ENCODE peak calls at places on chromosomes 11 and 22, in eight cellular contexts. N, P, K, L, F, B, R and U are unnamed samples.

GRCh38 chr22:46416537-46417267 is 81.2 kb downstream of the TRMU start:
- DNase-seq in N (no peak), P (no peak), K (no peak), L (peak; percentile 29), F (no peak), B (no peak), R (no peak), U (peak; percentile 22)

GRCh38 chr11:74179234-74180126 is 8.4 kb downstream of the PPME1 start:
- DNase-seq in N (no peak), P (no peak), K (no peak), L (peak; percentile 49), F (peak; percentile 23), B (peak; percentile 40), R (no peak), U (peak; percentile 37)

GRCh38 chr11:78801161-78801884 is 226.7 kb upstream of the NARS2 start:
- DNase-seq in N (no peak), P (no peak), K (no peak), L (peak; percentile 90), F (peak; percentile 99), B (peak; percentile 63), R (no peak), U (peak; percentile 97)

GRCh38 chr11:2375341-2375853 is 1.7 kb upstream of the CD81 start:
- DNase-seq in N (no peak), P (no peak), K (no peak), L (no peak), F (no peak), B (no peak), R (no peak), U (no peak)

GRCh38 chr11:12777208-12777874 is 103.1 kb downstream of the TEAD1 start:
- DNase-seq in N (no peak), P (no peak), K (no peak), L (peak; percentile 89), F (peak; percentile 21), B (no peak), R (no peak), U (peak; percentile 65)

GRCh38 chr11:17974246-17974645 is 38.6 kb downstream of the SERGEF start:
- DNase-seq in N (no peak), P (no peak), K (no peak), L (no peak), F (no peak), B (no peak), R (no peak), U (no peak)

GRCh38 chr11:64235427-64236161 is 1.2 kb downstream of the VEGFB start:
- DNase-seq in N (no peak), P (no peak), K (no peak), L (no peak), F (no peak), B (no peak), R (no peak), U (no peak)

GRCh38 chr11:24779791-24780190 is 282.9 kb downstream of the LUZP2 start:
- DNase-seq in N (no peak), P (no peak), K (no peak), L (peak; percentile 8), F (peak; percentile 54), B (peak; percentile 44), R (peak; percentile 25), U (no peak)

GRCh38 chr11:8773125-8773524 is 90.5 kb downstream of the RPL27A start:
- DNase-seq in N (no peak), P (no peak), K (no peak), L (no peak), F (no peak), B (no peak), R (no peak), U (no peak)

GRCh38 chr11:10302744-10303557 is 1.9 kb upstream of the ADM start:
- DNase-seq in N (peak; percentile 83), P (no peak), K (peak; percentile 81), L (peak; percentile 68), F (peak; percentile 67), B (peak; percentile 79), R (peak; percentile 90), U (peak; percentile 90)

GRCh38 chr11:112734207-112734606 is 227.0 kb upstream of the NCAM1 start:
- DNase-seq in N (no peak), P (no peak), K (no peak), L (peak; percentile 46), F (peak; percentile 22), B (peak; percentile 19), R (peak; percentile 43), U (peak; percentile 16)

GRCh38 chr11:122933434-122933833 is 48.2 kb downstream of the BSX start:
- DNase-seq in N (no peak), P (no peak), K (no peak), L (no peak), F (no peak), B (no peak), R (no peak), U (no peak)

GRCh38 chr11:7609521-7609920 is 63.8 kb downstream of the CYB5R2 start:
- DNase-seq in N (no peak), P (no peak), K (no peak), L (no peak), F (no peak), B (no peak), R (no peak), U (no peak)

GRCh38 chr11:60932605-60933346 is 8.5 kb downstream of the TMEM132A start:
- DNase-seq in N (no peak), P (no peak), K (no peak), L (no peak), F (no peak), B (no peak), R (no peak), U (no peak)

GRCh38 chr11:135075740-135076139 is 663.7 kb upstream of the B3GAT1 start:
- DNase-seq in N (peak; percentile 36), P (no peak), K (peak; percentile 40), L (peak; percentile 58), F (peak; percentile 67), B (peak; percentile 43), R (peak; percentile 97), U (peak; percentile 42)

GRCh38 chr11:62999649-63000048 is 14.9 kb upstream of the SLC22A6 start:
- DNase-seq in N (peak; percentile 19), P (no peak), K (no peak), L (no peak), F (peak; percentile 24), B (no peak), R (no peak), U (no peak)

GRCh38 chr11:68311155-68312116 is 955 bp upstream of the LRP5 start:
- DNase-seq in N (no peak), P (no peak), K (no peak), L (no peak), F (no peak), B (no peak), R (no peak), U (no peak)

GRCh38 chr11:11786234-11786633 is 55.5 kb upstream of the USP47 start:
- DNase-seq in N (no peak), P (no peak), K (no peak), L (no peak), F (no peak), B (peak; percentile 17), R (no peak), U (peak; percentile 51)

GRCh38 chr11:6855971-6856542 is 6.8 kb upstream of the OR10A2 start:
- DNase-seq in N (peak; percentile 11), P (no peak), K (no peak), L (peak; percentile 67), F (peak; percentile 73), B (peak; percentile 89), R (no peak), U (peak; percentile 45)

GRCh38 chr11:121886005-121886739 is 229.8 kb downstream of the BLID start:
- DNase-seq in N (no peak), P (no peak), K (peak; percentile 35), L (no peak), F (no peak), B (no peak), R (peak; percentile 49), U (no peak)

GRCh38 chr11:44823920-44824704 is 97.3 kb downstream of the TSPAN18 start:
- DNase-seq in N (no peak), P (no peak), K (no peak), L (no peak), F (no peak), B (no peak), R (no peak), U (no peak)

GRCh38 chr22:36796629-36797175 is 20.1 kb downstream of the PVALB start:
- DNase-seq in N (no peak), P (no peak), K (no peak), L (no peak), F (no peak), B (no peak), R (no peak), U (no peak)

GRCh38 chr22:39520874-39521857 is 804 bp downstream of the ATF4 start:
- DNase-seq in N (peak; percentile 60), P (no peak), K (no peak), L (peak; percentile 84), F (peak; percentile 29), B (peak; percentile 77), R (peak; percentile 86), U (peak; percentile 53)